ENCODE peak calls at places on chromosomes 16 and 17, in four cellular contexts. G, O, D and H are unnamed samples.
A peak's percentile ranks its signal among the peaks of the same experiment; 100 is the strongest.

GRCh38 chr17:45282683-45283644 is 21.1 kb upstream of the SPATA32 start:
- DNase-seq in O (no peak), D (peak; percentile 78), G (peak; percentile 57), H (peak; percentile 42)

GRCh38 chr16:19678804-19679203 is 39.2 kb downstream of the KNOP1 start:
- DNase-seq in G (no peak), O (no peak), D (no peak), H (no peak)

GRCh38 chr16:17526956-17527355 is 56.2 kb upstream of the XYLT1 start:
- DNase-seq in O (no peak), G (no peak), D (no peak), H (no peak)

GRCh38 chr17:61002316-61002736 is 324.7 kb downstream of the BCAS3 start:
- DNase-seq in D (no peak), G (no peak), O (no peak), H (no peak)

GRCh38 chr17:59688008-59688407 is 19.2 kb downstream of the PTRH2 start:
- DNase-seq in O (no peak), D (no peak), G (no peak), H (no peak)

GRCh38 chr17:82012482-82013295 is 10.0 kb downstream of the CENPX start:
- DNase-seq in O (no peak), D (no peak), G (no peak), H (no peak)

GRCh38 chr16:51156836-51157235 is 5.8 kb upstream of the SALL1 start:
- DNase-seq in G (no peak), D (no peak), O (no peak), H (no peak)

GRCh38 chr17:17354560-17355357 is 51.6 kb downstream of the NT5M start:
- DNase-seq in D (peak; percentile 62), O (peak; percentile 75), G (peak; percentile 83), H (peak; percentile 65)

GRCh38 chr16:11245988-11246387 is 10.0 kb downstream of the SOCS1 start:
- DNase-seq in D (no peak), O (no peak), G (no peak), H (no peak)

GRCh38 chr17:77771587-77771986 is 186.9 kb upstream of the TNRC6C start:
- DNase-seq in O (no peak), D (no peak), G (no peak), H (no peak)

GRCh38 chr17:14926526-14927122 is 338.5 kb downstream of the PMP22 start:
- DNase-seq in G (peak; percentile 61), O (peak; percentile 66), D (peak; percentile 15), H (peak; percentile 28)

GRCh38 chr17:57145347-57145746 is 60.3 kb downstream of the AKAP1 start:
- DNase-seq in O (no peak), G (peak; percentile 87), D (no peak), H (no peak)

GRCh38 chr16:4115209-4115940 is 867 bp downstream of the ADCY9 start:
- DNase-seq in O (peak; percentile 55), D (peak; percentile 66), G (peak; percentile 56), H (peak; percentile 38)

GRCh38 chr16:81821422-81822128 is 42.5 kb downstream of the PLCG2 start:
- DNase-seq in G (no peak), O (no peak), D (no peak), H (no peak)

GRCh38 chr17:20852541-20853370 is 190.1 kb downstream of the USP22 start:
- DNase-seq in O (no peak), G (peak; percentile 74), D (peak; percentile 41), H (peak; percentile 32)

GRCh38 chr17:6757747-6758146 is 1.9 kb downstream of the XAF1 start:
- DNase-seq in D (no peak), O (no peak), G (no peak), H (no peak)

GRCh38 chr16:56119138-56119537 is 72.2 kb upstream of the GNAO1 start:
- DNase-seq in D (no peak), O (no peak), G (no peak), H (no peak)

GRCh38 chr16:48098472-48098871 is 57.3 kb downstream of the ABCC12 start:
- DNase-seq in D (no peak), G (no peak), O (no peak), H (no peak)

GRCh38 chr16:77652399-77652798 is 69.9 kb upstream of the NUDT7 start:
- DNase-seq in D (no peak), G (no peak), O (no peak), H (no peak)

GRCh38 chr17:17411692-17412091 is 65.1 kb upstream of the MED9 start:
- DNase-seq in D (no peak), G (no peak), O (no peak), H (no peak)

GRCh38 chr17:704111-704864 is 10.4 kb downstream of the VPS53 start:
- DNase-seq in D (no peak), G (no peak), O (no peak), H (no peak)

GRCh38 chr16:66740010-66740409 is 11.4 kb downstream of the DYNC1LI2 start:
- DNase-seq in D (no peak), O (no peak), G (no peak), H (no peak)

GRCh38 chr17:53319947-53320346 is 502.8 kb upstream of the KIF2B start:
- DNase-seq in O (no peak), D (no peak), G (no peak), H (no peak)

GRCh38 chr16:83743720-83744119 is 64.1 kb upstream of the HSBP1 start:
- DNase-seq in D (no peak), O (no peak), G (no peak), H (no peak)

GRCh38 chr17:55324296-55324978 is 59.7 kb downstream of the HLF start:
- DNase-seq in D (no peak), O (no peak), G (no peak), H (no peak)

GRCh38 chr16:2715519-2715918 is 4.5 kb downstream of the PRSS27 start:
- DNase-seq in D (peak; percentile 68), O (peak; percentile 61), G (no peak), H (peak; percentile 49)

GRCh38 chr16:14263011-14263410 is 191.9 kb downstream of the MRTFB start:
- DNase-seq in G (no peak), O (no peak), D (no peak), H (no peak)

GRCh38 chr17:49434821-49435581 is 20.3 kb upstream of the PHB1 start:
- DNase-seq in O (peak; percentile 46), D (no peak), G (peak; percentile 84), H (peak; percentile 37)

GRCh38 chr16:89723279-89724250 is 2.2 kb downstream of the ZNF276 start:
- DNase-seq in D (no peak), O (peak; percentile 42), G (no peak), H (no peak)

GRCh38 chr17:44911133-44912001 is 3.9 kb downstream of the GFAP start:
- DNase-seq in O (peak; percentile 68), D (peak; percentile 40), G (peak; percentile 85), H (peak; percentile 49)

GRCh38 chr16:70689970-70690905 is 4.4 kb upstream of the MTSS2 start:
- DNase-seq in O (no peak), G (no peak), D (peak; percentile 40), H (no peak)

GRCh38 chr17:8781784-8782575 is 17.2 kb downstream of the MFSD6L start:
- DNase-seq in D (no peak), G (no peak), O (no peak), H (no peak)

GRCh38 chr16:85220125-85220839 is 108.0 kb upstream of the CIBAR2 start:
- DNase-seq in D (peak; percentile 84), O (peak; percentile 90), G (peak; percentile 77), H (peak; percentile 66)

GRCh38 chr17:47808036-47808829 is 13.4 kb downstream of the OSBPL7 start:
- DNase-seq in D (no peak), O (no peak), G (no peak), H (no peak)

DNA sequence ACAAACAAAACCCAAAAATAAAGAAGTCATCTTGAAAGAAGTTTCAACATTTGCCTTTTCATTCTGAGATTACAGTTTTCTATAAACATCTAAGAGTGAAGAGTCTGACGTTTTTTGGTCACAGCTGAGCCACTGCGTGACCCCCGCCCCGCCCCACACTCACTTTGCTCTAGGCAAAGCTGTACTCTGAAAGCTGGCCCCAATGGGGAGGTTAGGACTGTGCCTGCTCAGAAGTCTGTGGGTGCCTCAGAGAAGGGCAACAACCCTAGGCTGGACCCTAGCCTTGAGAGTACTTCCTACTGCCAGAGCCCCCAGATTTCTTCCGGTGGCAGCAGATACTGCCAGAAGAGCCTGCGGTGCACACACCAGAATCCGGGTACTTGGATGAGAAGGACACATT is 19.4 kb downstream of the CYB5D2 start:
- DNase-seq in O (no peak), D (no peak), G (no peak), H (no peak)
- H3K27ac ChIP-seq in O (no peak overlapping the region), D (peak overlapping the region; percentile 80), G (peak overlapping the region; percentile 70), H (no peak overlapping the region)

GRCh38 chr17:1852327-1852726 is 22.5 kb downstream of the RPA1 start:
- DNase-seq in D (no peak), G (no peak), O (no peak), H (no peak)
- TF ChIP-seq CTCF in D (no peak), G (no peak), O (no peak), H (no peak)

DNA sequence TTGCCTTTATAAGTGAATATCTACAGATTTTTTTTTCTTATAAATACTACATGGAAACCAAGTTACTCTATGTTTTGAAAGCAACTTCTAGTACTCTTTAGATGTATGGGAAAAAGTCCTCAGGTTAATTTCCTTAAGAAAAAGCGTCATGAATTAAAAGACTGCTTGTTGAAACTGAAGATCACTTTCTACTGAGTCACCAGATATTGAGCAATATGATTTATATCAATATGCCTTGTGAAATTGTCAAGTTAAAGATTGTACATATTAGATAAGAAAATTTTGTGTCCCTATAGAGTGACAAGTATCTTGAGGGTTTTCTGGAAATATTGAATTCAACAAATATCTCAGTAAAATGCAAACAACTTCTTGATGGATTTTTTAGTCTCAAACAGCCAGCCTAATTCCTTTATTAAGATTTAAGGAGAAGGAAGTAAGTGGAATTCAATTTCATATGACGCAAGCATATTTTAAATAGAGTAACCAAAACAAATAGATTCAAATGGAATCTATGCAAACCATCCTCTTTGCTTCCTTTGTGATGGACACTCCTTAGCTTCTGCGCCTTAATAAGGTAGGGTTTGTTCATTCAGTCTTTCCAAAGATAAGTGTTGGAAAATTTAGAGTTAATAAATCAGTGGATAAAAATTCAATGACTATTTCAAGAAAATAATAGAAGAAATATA is 16.6 kb downstream of the KRT12 start:
- DNase-seq in D (no peak), O (no peak), G (no peak), H (no peak)
- H3K27ac ChIP-seq in D (no peak overlapping the region), O (no peak overlapping the region), G (no peak overlapping the region), H (no peak overlapping the region)

DNA sequence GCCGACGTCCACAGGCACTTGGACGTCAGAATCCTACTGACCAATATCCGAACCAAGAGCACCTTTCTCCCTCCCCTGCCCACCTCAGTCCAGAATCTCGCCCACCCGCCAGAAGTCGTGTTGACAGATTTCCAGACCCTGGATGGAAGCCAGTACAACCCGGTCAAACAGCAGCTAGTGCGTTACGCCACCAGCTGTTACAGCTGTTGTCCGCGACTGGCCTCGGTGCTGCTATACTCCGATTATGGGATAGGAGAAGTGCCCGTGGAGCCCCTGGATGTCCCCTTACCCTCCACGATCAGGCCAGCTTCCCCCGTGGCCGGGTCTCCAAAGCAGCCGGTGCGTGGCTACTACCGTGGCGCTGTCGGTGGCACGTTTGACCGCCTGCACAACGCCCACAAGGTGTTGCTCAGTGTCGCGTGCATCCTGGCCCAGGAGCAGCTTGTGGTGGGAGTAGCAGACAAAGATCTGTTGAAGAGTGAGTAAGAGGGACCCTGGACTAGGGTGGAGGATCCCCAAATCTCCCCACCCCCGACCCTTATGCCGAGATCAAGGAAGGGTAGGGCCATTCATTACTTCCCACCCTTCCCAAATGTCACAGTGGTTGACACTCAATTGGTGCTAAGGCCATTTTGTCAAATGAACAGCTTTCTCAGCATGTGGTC is 1.0 kb downstream of the COASY start:
- DNase-seq in O (peak; percentile 60), D (no peak), G (peak; percentile 9), H (no peak)
- TF ChIP-seq CTCF in O (no peak), D (no peak), G (no peak), H (no peak)